ENCODE peak calls at places on chromosome 6, in nine cellular contexts. V is AG10803, C is uterus, X is fibroblast of lung, T is pancreas, Z is AG04450, N is GM12864, R is HL-60, W is fibroblast of pulmonary artery. A is an unnamed sample.

GRCh38 chr6:56849876-56850275 is 105.0 kb upstream of the BEND6 start:
- DNase-seq in V (peak; percentile 71), C (no peak), X (peak; percentile 41), T (no peak), Z (no peak), N (no peak), R (no peak), W (peak; percentile 39), A (no peak)

GRCh38 chr6:160013987-160014868 is 45.3 kb downstream of the IGF2R start:
- DNase-seq in V (peak; percentile 18), C (no peak), X (no peak), T (no peak), Z (no peak), N (no peak), R (no peak), W (peak; percentile 14), A (no peak)

GRCh38 chr6:37381579-37381978 is 27.8 kb downstream of the RNF8 start:
- DNase-seq in V (peak; percentile 51), C (no peak), X (peak; percentile 60), T (no peak), Z (peak; percentile 21), N (peak; percentile 62), R (peak; percentile 14), W (peak; percentile 71), A (peak; percentile 62)

GRCh38 chr6:125919618-125920017 is 37.0 kb upstream of the HINT3 start:
- DNase-seq in V (no peak), C (no peak), X (no peak), T (no peak), Z (no peak), N (no peak), R (no peak), W (no peak), A (no peak)

GRCh38 chr6:167485186-167485978 is 160.5 kb downstream of the TTLL2 start:
- DNase-seq in V (no peak), C (peak; percentile 33), X (peak; percentile 0), T (no peak), Z (no peak), N (no peak), R (no peak), W (peak; percentile 74), A (no peak)

GRCh38 chr6:34174846-34175399 is 29.0 kb upstream of the GRM4 start:
- DNase-seq in V (no peak), C (no peak), X (no peak), T (no peak), Z (no peak), N (no peak), R (no peak), W (no peak), A (no peak)

GRCh38 chr6:9428416-9429172 is 986.3 kb downstream of the TFAP2A start:
- DNase-seq in V (peak; percentile 27), C (no peak), X (peak; percentile 29), T (no peak), Z (no peak), N (no peak), R (no peak), W (peak; percentile 34), A (no peak)

GRCh38 chr6:36545767-36546663 is 1.3 kb downstream of the STK38 start:
- DNase-seq in V (peak; percentile 17), C (no peak), X (peak; percentile 34), T (no peak), Z (no peak), N (no peak), R (no peak), W (peak; percentile 45), A (peak; percentile 24)

GRCh38 chr6:38136547-38136946 is 317.0 kb downstream of the ZFAND3 start:
- DNase-seq in V (no peak), C (no peak), X (no peak), T (no peak), Z (no peak), N (no peak), R (no peak), W (no peak), A (no peak)

GRCh38 chr6:39037082-39037487 is 11.5 kb upstream of the GLP1R start:
- DNase-seq in V (no peak), C (no peak), X (no peak), T (no peak), Z (no peak), N (no peak), R (no peak), W (no peak), A (no peak)

GRCh38 chr6:167956983-167957492 is 40.4 kb upstream of the KIF25 start:
- DNase-seq in V (peak; percentile 9), C (no peak), X (no peak), T (no peak), Z (no peak), N (no peak), R (no peak), W (no peak), A (no peak)

GRCh38 chr6:126188271-126188909 is 151.5 kb upstream of the CENPW start:
- DNase-seq in V (peak; percentile 25), C (no peak), X (peak; percentile 88), T (no peak), Z (no peak), N (no peak), R (no peak), W (peak; percentile 81), A (no peak)

GRCh38 chr6:139124887-139125672 is 9.8 kb upstream of the HECA start:
- DNase-seq in V (peak; percentile 55), C (no peak), X (peak; percentile 74), T (no peak), Z (no peak), N (peak; percentile 83), R (peak; percentile 75), W (peak; percentile 87), A (peak; percentile 69)

GRCh38 chr6:90545450-90545849 is 41.4 kb downstream of the MAP3K7 start:
- DNase-seq in V (no peak), C (no peak), X (no peak), T (no peak), Z (no peak), N (no peak), R (no peak), W (no peak), A (no peak)

GRCh38 chr6:161792887-161793286 is 519.0 kb upstream of the AGPAT4 start:
- DNase-seq in V (no peak), C (no peak), X (no peak), T (no peak), Z (no peak), N (no peak), R (no peak), W (no peak), A (no peak)

GRCh38 chr6:68975064-68975463 is 340.0 kb downstream of the ADGRB3 start:
- DNase-seq in V (no peak), C (no peak), X (peak; percentile 22), T (no peak), Z (no peak), N (no peak), R (no peak), W (peak; percentile 30), A (no peak)
- TF ChIP-seq CTCF in V (peak; percentile 8), C (no peak), X (peak; percentile 35), T (no peak), Z (no peak), N (no peak), R (no peak), W (peak; percentile 45), A (no peak)

DNA sequence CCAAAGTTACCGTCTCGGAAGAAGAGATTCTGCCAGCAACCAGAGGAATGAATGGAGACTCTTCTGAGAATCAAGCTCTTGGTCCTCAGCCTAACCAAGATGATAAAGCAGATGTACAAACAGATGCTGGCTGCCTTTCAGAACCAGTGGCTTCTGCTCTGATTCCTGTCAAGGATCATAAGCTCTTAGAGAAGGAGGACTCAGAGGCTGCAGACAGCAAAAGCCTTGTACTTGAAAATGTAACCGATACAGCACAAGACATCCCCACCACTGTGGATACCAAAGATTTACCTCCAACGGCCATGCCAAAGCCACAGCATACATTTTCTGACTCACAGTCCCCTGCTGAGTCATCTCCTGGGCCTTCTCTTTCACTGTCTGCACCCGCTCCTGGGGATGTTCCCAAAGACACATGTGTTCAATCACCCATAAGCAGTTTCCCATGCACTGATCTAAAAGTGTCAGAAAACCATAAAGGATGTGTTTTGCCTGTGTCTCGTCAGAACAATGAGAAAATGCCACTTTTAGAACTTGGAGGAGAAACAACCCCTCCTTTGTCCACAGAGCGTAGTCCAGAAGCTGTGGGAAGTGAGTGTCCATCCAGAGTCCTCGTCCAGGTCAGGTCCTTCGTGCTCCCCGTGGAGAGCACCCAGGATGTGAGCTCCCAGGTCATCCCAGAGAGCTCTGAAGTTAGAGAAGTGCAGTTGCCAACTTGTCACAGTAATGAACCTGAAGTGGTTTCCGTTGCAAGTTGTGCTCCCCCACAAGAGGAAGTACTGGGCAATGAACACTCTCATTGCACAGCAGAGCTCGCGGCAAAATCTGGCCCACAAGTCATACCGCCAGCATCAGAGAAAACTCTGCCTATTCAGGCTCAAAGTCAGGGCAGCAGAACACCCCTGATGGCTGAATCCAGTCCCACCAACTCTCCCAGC is 109.6 kb downstream of the RTN4IP1 start:
- DNase-seq in V (peak; percentile 99), C (no peak), X (peak; percentile 86), T (no peak), Z (peak; percentile 76), N (peak; percentile 85), R (peak; percentile 69), W (peak; percentile 82), A (peak; percentile 54)
- TF ChIP-seq CTCF in V (no peak), C (no peak), X (no peak), T (no peak), Z (no peak), N (no peak), R (no peak), W (no peak), A (no peak)

GRCh38 chr6:84967965-84968364 is 203.6 kb upstream of the TBX18 start:
- DNase-seq in V (no peak), C (no peak), X (no peak), T (no peak), Z (no peak), N (no peak), R (no peak), W (no peak), A (no peak)

DNA sequence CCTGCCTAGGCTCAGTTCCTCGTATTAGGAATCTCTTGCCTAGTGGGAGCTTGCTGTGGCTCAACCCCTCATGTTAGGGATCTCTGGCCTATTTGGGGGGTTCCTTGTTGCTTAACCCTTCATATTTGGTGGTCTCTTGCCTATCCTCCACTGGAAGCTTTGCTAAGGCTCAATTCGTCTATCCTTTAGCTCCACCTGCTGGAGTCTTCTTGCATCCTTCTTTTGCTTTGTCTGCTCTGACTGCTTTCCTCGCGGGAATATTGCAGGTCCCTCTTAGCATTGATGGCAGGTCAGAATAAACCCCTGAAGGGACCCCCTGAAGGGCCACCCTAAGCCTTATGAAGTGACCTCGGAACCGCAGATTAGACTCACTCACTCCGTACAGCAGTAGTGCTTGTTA is 203.0 kb upstream of the TBX18 start:
- DNase-seq in V (peak; percentile 50), C (no peak), X (peak; percentile 57), T (no peak), Z (peak; percentile 3), N (no peak), R (no peak), W (peak; percentile 81), A (no peak)
- TF ChIP-seq CTCF in V (peak; percentile 71), C (no peak), X (peak; percentile 55), T (peak; percentile 40), Z (peak; percentile 51), N (peak; percentile 30), R (peak; percentile 7), W (peak; percentile 74), A (no peak)

DNA sequence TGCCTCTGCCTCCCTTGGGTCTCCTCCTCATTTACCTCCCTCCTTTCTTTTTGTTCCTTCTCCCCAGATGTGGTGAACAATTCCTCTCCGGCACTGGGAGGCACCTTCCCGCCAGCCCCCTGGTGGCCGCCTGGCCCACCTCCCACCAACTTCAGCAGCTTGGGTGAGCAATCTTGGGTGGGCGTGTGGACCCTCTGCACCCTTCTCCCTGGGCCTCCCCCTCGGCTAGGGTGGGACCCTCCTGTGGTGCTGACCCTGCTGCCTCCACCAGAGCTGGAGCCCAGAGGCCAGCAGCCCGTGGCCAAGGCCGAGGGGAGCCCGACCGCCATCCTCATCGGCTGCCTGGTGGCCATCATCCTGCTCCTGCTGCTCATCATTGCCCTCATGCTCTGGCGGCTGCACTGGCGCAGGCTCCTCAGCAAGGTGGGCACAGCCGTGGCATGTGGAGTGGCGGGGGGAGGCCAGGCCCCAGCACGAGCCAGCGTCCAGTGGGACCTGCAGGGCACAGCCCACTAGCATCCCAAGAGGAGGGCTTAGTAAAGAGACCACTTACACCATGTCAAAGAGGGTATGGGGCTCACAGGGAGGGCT is 8.8 kb downstream of the DDR1 start:
- DNase-seq in V (no peak), C (no peak), X (no peak), T (no peak), Z (no peak), N (no peak), R (no peak), W (no peak), A (no peak)
- TF ChIP-seq CTCF in V (no peak), C (no peak), X (peak; percentile 17), T (no peak), Z (peak; percentile 33), N (peak; percentile 18), R (no peak), W (peak; percentile 6), A (no peak)

A was measured in GM20000.